ENCODE peak calls at places on chromosome X, in nine cellular contexts. B, C, H, U, L, A, P, R and E are unnamed samples.

GRCh38 chrX:46561931-46562721 is 11.4 kb upstream of the CHST7 start:
- DNase-seq in A (no peak), U (no peak), B (no peak), R (peak; percentile 47), L (peak; percentile 21), C (no peak), H (no peak), P (peak; percentile 20), E (no peak)

GRCh38 chrX:11770320-11770719 is 12.3 kb downstream of the MSL3 start:
- DNase-seq in U (no peak), A (no peak), R (peak; percentile 43), C (peak; percentile 24), H (peak; percentile 33), P (peak; percentile 31), L (peak; percentile 36), B (no peak), E (no peak)

GRCh38 chrX:41276661-41277506 is 57.1 kb upstream of the DDX3X start:
- DNase-seq in U (no peak), R (no peak), L (no peak), C (no peak), A (no peak), H (no peak), B (no peak), P (no peak), E (no peak)

GRCh38 chrX:118536204-118536603 is 40.6 kb downstream of the DOCK11 start:
- DNase-seq in B (no peak), A (no peak), C (no peak), R (no peak), U (no peak), H (no peak), P (no peak), L (no peak), E (no peak)

GRCh38 chrX:126238220-126238619 is 72.1 kb upstream of the DCAF12L2 start:
- DNase-seq in R (no peak), B (no peak), A (no peak), U (no peak), C (no peak), L (no peak), H (no peak), P (no peak), E (no peak)

GRCh38 chrX:94576367-94577004 is 902.5 kb downstream of the FAM133A start:
- DNase-seq in L (no peak), U (no peak), B (no peak), P (no peak), A (no peak), H (no peak), R (no peak), C (no peak), E (no peak)

GRCh38 chrX:16666541-16666940 is 16.6 kb downstream of the S100G start:
- DNase-seq in U (no peak), A (no peak), B (no peak), P (no peak), L (no peak), R (no peak), H (no peak), C (no peak), E (no peak)

GRCh38 chrX:22310779-22311178 is 38.1 kb downstream of the CBLL2 start:
- DNase-seq in H (no peak), L (no peak), B (no peak), P (no peak), A (no peak), R (no peak), C (no peak), U (no peak), E (no peak)

GRCh38 chrX:53682885-53683555 is 3.5 kb downstream of the HUWE1 start:
- DNase-seq in C (peak; percentile 2), A (no peak), U (no peak), R (no peak), L (peak; percentile 28), H (no peak), B (no peak), P (no peak), E (peak; percentile 57)

GRCh38 chrX:121093011-121093410 is 45.6 kb downstream of the GLUD2 start:
- DNase-seq in L (no peak), R (no peak), A (no peak), C (no peak), H (no peak), B (no peak), P (no peak), U (no peak), E (no peak)

GRCh38 chrX:65741823-65742222 is 74.4 kb downstream of the MSN start:
- DNase-seq in R (no peak), P (no peak), C (no peak), A (no peak), H (no peak), B (no peak), L (no peak), U (no peak), E (no peak)

GRCh38 chrX:41145920-41146608 is 60.8 kb downstream of the USP9X start:
- DNase-seq in H (no peak), A (no peak), C (no peak), L (no peak), P (no peak), B (no peak), U (no peak), R (no peak), E (no peak)

GRCh38 chrX:55710701-55711100 is 6.8 kb upstream of the RRAGB start:
- DNase-seq in R (no peak), B (no peak), P (peak; percentile 13), H (no peak), U (no peak), C (no peak), L (peak; percentile 46), A (no peak), E (no peak)

GRCh38 chrX:9340619-9341304 is 124.1 kb upstream of the TBL1X start:
- DNase-seq in A (no peak), B (peak; percentile 40), R (no peak), U (no peak), H (peak; percentile 68), P (peak; percentile 38), L (no peak), C (no peak), E (no peak)

GRCh38 chrX:109886122-109886761 is 116.7 kb upstream of the TMEM164 start:
- DNase-seq in C (no peak), U (no peak), P (no peak), B (no peak), A (no peak), R (peak; percentile 41), L (peak; percentile 35), H (no peak), E (peak; percentile 30)

GRCh38 chrX:109890300-109890699 is 112.6 kb upstream of the TMEM164 start:
- DNase-seq in R (no peak), L (no peak), B (no peak), P (no peak), C (no peak), H (no peak), A (no peak), U (no peak), E (no peak)

GRCh38 chrX:109890910-109891502 is 111.9 kb upstream of the TMEM164 start:
- DNase-seq in C (peak; percentile 10), A (peak; percentile 44), R (peak; percentile 59), U (no peak), B (peak; percentile 52), H (peak; percentile 68), L (peak; percentile 61), P (peak; percentile 22), E (peak; percentile 58)

GRCh38 chrX:109889289-109890006 is 113.5 kb upstream of the TMEM164 start:
- DNase-seq in P (no peak), A (no peak), U (no peak), H (no peak), C (no peak), L (no peak), B (no peak), R (no peak), E (no peak)
- H3K4me3 ChIP-seq in P (no peak overlapping the region), A (no peak overlapping the region), U (no peak overlapping the region), H (no peak overlapping the region), C (no peak overlapping the region), L (no peak overlapping the region), B (no peak overlapping the region), R (no peak overlapping the region), E (no peak overlapping the region)

GRCh38 chrX:40097492-40098263 is at the start of gene BCOR:
- DNase-seq in A (peak; percentile 82), L (peak; percentile 85), B (peak; percentile 83), U (no peak), R (peak; percentile 77), P (peak; percentile 86), H (peak; percentile 92), C (peak; percentile 63), E (peak; percentile 65)
- H3K4me1 ChIP-seq in A (no peaks in the 10 kb centered on the region), L (peaks cover 19% of the 10 kb centered on the region), B (peaks cover 2% of the 10 kb centered on the region), U (no peaks in the 10 kb centered on the region), R (peaks cover 23% of the 10 kb centered on the region), P (peaks cover 10% of the 10 kb centered on the region), H (no peaks in the 10 kb centered on the region), C (peaks cover 22% of the 10 kb centered on the region), E (peaks cover 7% of the 10 kb centered on the region)

DNA sequence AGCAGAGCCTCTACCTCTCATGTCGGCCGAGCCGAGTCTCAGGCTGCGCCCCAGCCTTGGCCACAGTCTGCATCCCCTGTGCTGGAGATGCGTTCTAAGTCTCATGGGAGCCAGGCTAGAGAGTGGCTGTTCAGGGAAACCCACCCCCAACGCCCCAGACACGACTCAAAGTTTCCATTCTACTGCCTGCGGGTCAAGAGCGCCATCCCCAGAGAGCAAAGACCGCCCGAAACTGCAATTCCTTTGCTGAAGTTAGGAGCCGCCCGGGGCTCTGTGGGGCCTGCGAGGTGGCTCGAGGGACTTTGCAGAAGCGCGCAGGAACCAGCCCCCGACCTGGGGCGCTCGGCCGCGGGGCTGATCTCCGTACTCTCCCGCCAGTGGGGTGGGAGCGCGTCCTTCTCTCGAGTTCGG is 10.0 kb upstream of the ELF4 start:
- DNase-seq in B (no peak), A (no peak), H (no peak), P (no peak), U (no peak), R (no peak), L (no peak), C (no peak), E (no peak)
- H3K27me3 ChIP-seq in B (no peaks in the 10 kb centered on the region), A (no peaks in the 10 kb centered on the region), H (no peaks in the 10 kb centered on the region), P (no peaks in the 10 kb centered on the region), U (no peaks in the 10 kb centered on the region), R (no peaks in the 10 kb centered on the region), L (no peaks in the 10 kb centered on the region), C (no peaks in the 10 kb centered on the region), E (no peaks in the 10 kb centered on the region)

GRCh38 chrX:10676239-10676971 is 56.0 kb upstream of the MID1 start:
- DNase-seq in P (no peak), R (no peak), U (no peak), C (no peak), B (no peak), L (no peak), A (no peak), H (no peak), E (no peak)
- H3K4me3 ChIP-seq in P (no peak overlapping the region), R (no peak overlapping the region), U (no peak overlapping the region), C (no peak overlapping the region), B (no peak overlapping the region), L (no peak overlapping the region), A (no peak overlapping the region), H (peak overlapping the region; percentile 38), E (no peak overlapping the region)

GRCh38 chrX:88991583-88992132 is 244.6 kb downstream of the CPXCR1 start:
- DNase-seq in C (no peak), L (no peak), B (no peak), U (no peak), H (no peak), R (no peak), A (no peak), P (no peak), E (no peak)
- H3K4me1 ChIP-seq in C (no peaks in the 10 kb centered on the region), L (no peaks in the 10 kb centered on the region), B (no peaks in the 10 kb centered on the region), U (no peaks in the 10 kb centered on the region), H (no peaks in the 10 kb centered on the region), R (no peaks in the 10 kb centered on the region), A (no peaks in the 10 kb centered on the region), P (no peaks in the 10 kb centered on the region), E (no peaks in the 10 kb centered on the region)